ENCODE peak calls at places on chromosomes 12 and 14, in ten cellular contexts. P is fibroblast of pulmonary artery, B is uterus, F is cardiac fibroblast, E is IMR-90, G is GM12865, V is heart left ventricle, D is neural progenitor cell, C is GM23338, U is prostate gland. Z is an unnamed sample.

GRCh38 chr12:116370004-116370404 is 92.5 kb upstream of the MED13L start:
- DNase-seq in P (peak; percentile 77), B (no peak), F (peak; percentile 87), E (peak; percentile 83), G (no peak), V (no peak), D (no peak), C (no peak), U (no peak), Z (no peak)

GRCh38 chr14:101716077-101716950 is 45.2 kb upstream of the PPP2R5C start:
- DNase-seq in P (no peak), B (no peak), F (no peak), E (no peak), G (no peak), V (no peak), D (no peak), C (no peak), U (peak; percentile 3), Z (no peak)

GRCh38 chr14:74612346-74613021 is 447 bp upstream of the LTBP2 start:
- DNase-seq in P (peak; percentile 83), B (peak; percentile 74), F (peak; percentile 85), E (peak; percentile 72), G (peak; percentile 83), V (peak; percentile 77), D (peak; percentile 93), C (peak; percentile 95), U (peak; percentile 65), Z (no peak)

GRCh38 chr12:68276400-68276930 is 23.1 kb upstream of the IL22 start:
- DNase-seq in P (no peak), B (no peak), F (no peak), E (no peak), G (peak; percentile 17), V (no peak), D (no peak), C (no peak), U (no peak), Z (no peak)

GRCh38 chr12:115895247-115895646 is 382.2 kb downstream of the MED13L start:
- DNase-seq in P (no peak), B (no peak), F (no peak), E (no peak), G (no peak), V (no peak), D (no peak), C (peak; percentile 63), U (no peak), Z (no peak)

GRCh38 chr12:115897718-115898117 is 379.8 kb downstream of the MED13L start:
- DNase-seq in P (no peak), B (no peak), F (no peak), E (peak; percentile 23), G (no peak), V (no peak), D (no peak), C (no peak), U (no peak), Z (no peak)

GRCh38 chr12:55935742-55936151 is 4.8 kb downstream of the DGKA start:
- DNase-seq in P (no peak), B (no peak), F (peak; percentile 25), E (no peak), G (no peak), V (peak; percentile 65), D (no peak), C (peak; percentile 54), U (no peak), Z (no peak)

GRCh38 chr14:68712703-68713370 is 80.0 kb downstream of the ZFP36L1 start:
- DNase-seq in P (no peak), B (no peak), F (no peak), E (no peak), G (no peak), V (no peak), D (no peak), C (no peak), U (no peak), Z (no peak)

GRCh38 chr12:132103542-132104308 is 40.4 kb downstream of the DDX51 start:
- DNase-seq in P (no peak), B (no peak), F (no peak), E (no peak), G (no peak), V (no peak), D (peak; percentile 25), C (no peak), U (no peak), Z (no peak)

GRCh38 chr14:94540031-94540794 is 21.0 kb upstream of the SERPINA4 start:
- DNase-seq in P (peak; percentile 82), B (no peak), F (peak; percentile 77), E (peak; percentile 9), G (peak; percentile 61), V (no peak), D (peak; percentile 19), C (no peak), U (no peak), Z (no peak)

GRCh38 chr12:121611306-121611705 is 15.0 kb upstream of the ORAI1 start:
- DNase-seq in P (no peak), B (peak; percentile 24), F (no peak), E (no peak), G (no peak), V (no peak), D (no peak), C (peak; percentile 60), U (no peak), Z (no peak)

GRCh38 chr12:94779520-94779919 is 129.2 kb upstream of the TMCC3 start:
- DNase-seq in P (peak; percentile 65), B (no peak), F (peak; percentile 76), E (peak; percentile 26), G (no peak), V (no peak), D (no peak), C (no peak), U (no peak), Z (peak; percentile 44)

GRCh38 chr14:24013654-24014514 is 25.2 kb downstream of the DHRS4L2 start:
- DNase-seq in P (peak; percentile 81), B (peak; percentile 57), F (peak; percentile 77), E (peak; percentile 71), G (peak; percentile 80), V (no peak), D (peak; percentile 75), C (peak; percentile 89), U (peak; percentile 59), Z (no peak)

GRCh38 chr12:54603173-54603814 is 14.8 kb upstream of the PPP1R1A start:
- DNase-seq in P (peak; percentile 78), B (peak; percentile 43), F (peak; percentile 79), E (peak; percentile 65), G (peak; percentile 81), V (peak; percentile 40), D (peak; percentile 58), C (peak; percentile 85), U (peak; percentile 60), Z (no peak)

GRCh38 chr12:62976110-62976640 is 41.2 kb upstream of the PPM1H start:
- DNase-seq in P (no peak), B (no peak), F (no peak), E (no peak), G (no peak), V (no peak), D (no peak), C (no peak), U (no peak), Z (no peak)

GRCh38 chr12:64682572-64683277 is 72.4 kb downstream of the RASSF3 start:
- DNase-seq in P (peak; percentile 96), B (peak; percentile 93), F (peak; percentile 97), E (peak; percentile 93), G (no peak), V (peak; percentile 79), D (peak; percentile 73), C (peak; percentile 56), U (no peak), Z (no peak)

GRCh38 chr12:47770086-47770726 is 2.8 kb upstream of the SLC48A1 start:
- DNase-seq in P (peak; percentile 69), B (no peak), F (peak; percentile 63), E (peak; percentile 55), G (no peak), V (no peak), D (no peak), C (no peak), U (no peak), Z (no peak)

GRCh38 chr14:34692348-34692747 is 22.0 kb downstream of the CFL2 start:
- DNase-seq in P (no peak), B (no peak), F (no peak), E (no peak), G (no peak), V (no peak), D (no peak), C (no peak), U (no peak), Z (no peak)

GRCh38 chr14:34692898-34693227 is 21.5 kb downstream of the CFL2 start:
- DNase-seq in P (no peak), B (no peak), F (no peak), E (no peak), G (no peak), V (no peak), D (no peak), C (no peak), U (no peak), Z (no peak)

GRCh38 chr14:34688470-34689206 is 25.8 kb downstream of the CFL2 start:
- DNase-seq in P (no peak), B (no peak), F (no peak), E (no peak), G (no peak), V (no peak), D (no peak), C (no peak), U (no peak), Z (no peak)

GRCh38 chr14:34691173-34691572 is 23.2 kb downstream of the CFL2 start:
- DNase-seq in P (no peak), B (no peak), F (no peak), E (no peak), G (no peak), V (no peak), D (no peak), C (no peak), U (no peak), Z (no peak)

GRCh38 chr14:34693228-34693939 is 21.0 kb downstream of the CFL2 start:
- DNase-seq in P (no peak), B (no peak), F (no peak), E (no peak), G (no peak), V (no peak), D (peak; percentile 16), C (peak; percentile 91), U (no peak), Z (no peak)
- H3K4me3 ChIP-seq in P (peak overlapping the region; percentile 2), B (peak overlapping the region; percentile 15), F (no peak overlapping the region), E (no peak overlapping the region), G (no peak overlapping the region), V (peak overlapping the region; percentile 34), D (peak overlapping the region; percentile 24), C (peak overlapping the region; percentile 19), U (peak overlapping the region; percentile 18), Z (no peak overlapping the region)

GRCh38 chr12:52519826-52520662 is at the start of gene KRT5:
- DNase-seq in P (no peak), B (no peak), F (no peak), E (no peak), G (no peak), V (no peak), D (no peak), C (no peak), U (peak; percentile 84), Z (no peak)
- H3K4me3 ChIP-seq in P (no peak within 1 kb of the TSS), B (no peak within 1 kb of the TSS), F (no peak within 1 kb of the TSS), E (no peak within 1 kb of the TSS), G (no peak within 1 kb of the TSS), V (no peak within 1 kb of the TSS), D (no peak within 1 kb of the TSS), C (no peak within 1 kb of the TSS), U (peak within 1 kb of the TSS; percentile 25), Z (no peak within 1 kb of the TSS)

GRCh38 chr12:10365716-10366433 is 24.0 kb downstream of the KLRK1 start:
- DNase-seq in P (peak; percentile 55), B (no peak), F (peak; percentile 32), E (peak; percentile 33), G (no peak), V (no peak), D (peak; percentile 3), C (no peak), U (no peak), Z (no peak)
- H3K4me3 ChIP-seq in P (peak overlapping the region; percentile 59), B (no peak overlapping the region), F (no peak overlapping the region), E (peak overlapping the region; percentile 54), G (no peak overlapping the region), V (peak overlapping the region; percentile 80), D (peak overlapping the region; percentile 30), C (peak overlapping the region; percentile 58), U (peak overlapping the region; percentile 57), Z (peak overlapping the region; percentile 69)

GRCh38 chr14:71932229-71932951 is at the start of gene RGS6:
- DNase-seq in P (peak; percentile 6), B (no peak), F (peak; percentile 8), E (no peak), G (peak; percentile 81), V (peak; percentile 42), D (peak; percentile 91), C (peak; percentile 92), U (peak; percentile 4), Z (no peak)
- H3K4me3 ChIP-seq in P (no peak within 1 kb of the TSS), B (peak within 1 kb of the TSS; percentile 16), F (no peak within 1 kb of the TSS), E (no peak within 1 kb of the TSS), G (peak within 1 kb of the TSS; percentile 55), V (peak within 1 kb of the TSS; percentile 56), D (peak within 1 kb of the TSS; percentile 68), C (peak within 1 kb of the TSS; percentile 79), U (peak within 1 kb of the TSS; percentile 19), Z (no peak within 1 kb of the TSS)

Z was measured in AG04449.